ENCODE peak calls at places on chromosomes 13 and 19, in four cellular contexts. H is ecto neural progenitor cell, S is cardiac fibroblast, I is NCI-H345. B is an unnamed sample.

GRCh38 chr19:12995596-12996541 is 594 bp downstream of the NFIX start:
- DNase-seq in S (peak), I (no peak), H (no peak), B (no peak)

GRCh38 chr19:38975214-38975860 is at the start of gene FBXO17:
- DNase-seq in S (peak), H (peak), I (no peak), B (no peak)

GRCh38 chr19:1361601-1362384 is 21.9 kb upstream of the NDUFS7 start:
- DNase-seq in H (no peak), I (no peak), S (peak), B (no peak)

GRCh38 chr13:113092776-113093579 is 12.6 kb upstream of the F7 start:
- DNase-seq in H (no peak), S (no peak), I (no peak), B (no peak)

GRCh38 chr19:4310247-4311121 is 6.1 kb downstream of the FSD1 start:
- DNase-seq in I (no peak), H (no peak), S (peak), B (no peak)

GRCh38 chr13:73220966-73221720 is 162.3 kb downstream of the KLF5 start:
- DNase-seq in H (no peak), S (no peak), I (no peak), B (no peak)

GRCh38 chr13:99949657-99950413 is 21.7 kb downstream of the ZIC5 start:
- DNase-seq in I (no peak), S (no peak), H (no peak), B (no peak)

GRCh38 chr13:105426454-105426853 is 1109.0 kb downstream of the EFNB2 start:
- DNase-seq in I (no peak), H (no peak), S (no peak), B (peak)

GRCh38 chr13:39676315-39676876 is 20.9 kb downstream of the COG6 start:
- DNase-seq in S (peak), I (peak), H (no peak), B (peak)

GRCh38 chr19:9126900-9127405 is at the start of gene OR7G3:
- DNase-seq in I (no peak), S (no peak), H (no peak), B (no peak)

GRCh38 chr19:55467236-55468053 is 2.9 kb upstream of the C19orf85 start:
- DNase-seq in H (peak), S (peak), I (peak), B (no peak)

GRCh38 chr13:73334459-73334858 is 275.7 kb downstream of the KLF5 start:
- DNase-seq in I (no peak), S (peak), H (no peak), B (no peak)

GRCh38 chr13:31824705-31825512 is 85.6 kb downstream of the RXFP2 start:
- DNase-seq in S (peak), I (peak), H (no peak), B (no peak)

GRCh38 chr13:44837250-44837649 is 152.0 kb downstream of the NUFIP1 start:
- DNase-seq in S (peak), I (no peak), H (no peak), B (no peak)

GRCh38 chr19:10110972-10111317 is 548 bp upstream of the P2RY11 start:
- DNase-seq in I (no peak), S (no peak), H (no peak), B (no peak)

GRCh38 chr19:49712397-49712859 is 21.5 kb downstream of the CPT1C start:
- DNase-seq in I (no peak), S (peak), H (peak), B (no peak)

GRCh38 chr13:66492479-66492878 is 737.7 kb downstream of the PCDH9 start:
- DNase-seq in I (peak), H (no peak), S (no peak), B (peak)

GRCh38 chr13:94583926-94584325 is 12.0 kb downstream of the TGDS start:
- DNase-seq in H (no peak), S (peak), I (no peak), B (no peak)